ENCODE peak calls at places on chromosomes 11 and 22, in ten cellular contexts. One of them, this sample, is unnamed.

GRCh38 chr11:118145285-118146227 is 7.1 kb downstream of the SCN4B start:
- DNase-seq in psoas muscle: peak; percentile 91
- DNase-seq in left ventricle myocardium inferior: peak; percentile 87
- DNase-seq in GM23248: peak; percentile 69
- DNase-seq in upper lobe of right lung: peak; percentile 94
- DNase-seq in IMR-90: peak; percentile 41
- DNase-seq in Panc1: peak; percentile 50
- DNase-seq in PC-3: peak; percentile 95
- DNase-seq in lung: peak; percentile 91
- DNase-seq in neuronal stem cell: peak; percentile 85
- DNase-seq in this sample: peak; percentile 91

GRCh38 chr22:30636226-30637077 is 871 bp downstream of the SLC35E4 start:
- DNase-seq in PC-3: peak; percentile 6
- DNase-seq in upper lobe of right lung: no peak
- DNase-seq in lung: no peak
- DNase-seq in IMR-90: no peak
- DNase-seq in Panc1: no peak
- DNase-seq in GM23248: peak; percentile 54
- DNase-seq in left ventricle myocardium inferior: peak; percentile 29
- DNase-seq in neuronal stem cell: no peak
- DNase-seq in psoas muscle: peak; percentile 71
- DNase-seq in this sample: peak; percentile 26

GRCh38 chr11:103618532-103618931 is 417.9 kb upstream of the DDI1 start:
- DNase-seq in PC-3: no peak
- DNase-seq in Panc1: no peak
- DNase-seq in left ventricle myocardium inferior: no peak
- DNase-seq in psoas muscle: no peak
- DNase-seq in GM23248: peak; percentile 85
- DNase-seq in IMR-90: peak; percentile 83
- DNase-seq in neuronal stem cell: no peak
- DNase-seq in upper lobe of right lung: no peak
- DNase-seq in lung: no peak
- DNase-seq in this sample: no peak

GRCh38 chr11:12263141-12263693 is 114.2 kb upstream of the PARVA start:
- DNase-seq in IMR-90: peak; percentile 60
- DNase-seq in upper lobe of right lung: no peak
- DNase-seq in Panc1: no peak
- DNase-seq in PC-3: peak; percentile 42
- DNase-seq in lung: no peak
- DNase-seq in GM23248: no peak
- DNase-seq in psoas muscle: no peak
- DNase-seq in left ventricle myocardium inferior: no peak
- DNase-seq in neuronal stem cell: no peak
- DNase-seq in this sample: no peak

GRCh38 chr22:19169947-19170318 is 8.6 kb downstream of the SLC25A1 start:
- DNase-seq in upper lobe of right lung: no peak
- DNase-seq in neuronal stem cell: no peak
- DNase-seq in psoas muscle: no peak
- DNase-seq in PC-3: no peak
- DNase-seq in IMR-90: no peak
- DNase-seq in GM23248: no peak
- DNase-seq in left ventricle myocardium inferior: no peak
- DNase-seq in lung: no peak
- DNase-seq in Panc1: no peak
- DNase-seq in this sample: no peak

GRCh38 chr22:20751185-20751851 is 22.6 kb upstream of the SERPIND1 start:
- DNase-seq in left ventricle myocardium inferior: no peak
- DNase-seq in IMR-90: no peak
- DNase-seq in neuronal stem cell: no peak
- DNase-seq in Panc1: no peak
- DNase-seq in PC-3: no peak
- DNase-seq in upper lobe of right lung: no peak
- DNase-seq in lung: no peak
- DNase-seq in psoas muscle: no peak
- DNase-seq in GM23248: no peak
- DNase-seq in this sample: no peak

GRCh38 chr11:69683764-69684333 is 8.7 kb upstream of the LTO1 start:
- DNase-seq in PC-3: peak; percentile 76
- DNase-seq in lung: no peak
- DNase-seq in psoas muscle: no peak
- DNase-seq in left ventricle myocardium inferior: no peak
- DNase-seq in Panc1: no peak
- DNase-seq in upper lobe of right lung: peak; percentile 66
- DNase-seq in IMR-90: no peak
- DNase-seq in GM23248: peak; percentile 28
- DNase-seq in neuronal stem cell: no peak
- DNase-seq in this sample: peak; percentile 31

GRCh38 chr22:23216331-23217170 is 36.2 kb downstream of the BCR start:
- DNase-seq in left ventricle myocardium inferior: no peak
- DNase-seq in neuronal stem cell: no peak
- DNase-seq in PC-3: no peak
- DNase-seq in IMR-90: no peak
- DNase-seq in psoas muscle: no peak
- DNase-seq in lung: no peak
- DNase-seq in GM23248: no peak
- DNase-seq in Panc1: no peak
- DNase-seq in upper lobe of right lung: no peak
- DNase-seq in this sample: no peak

GRCh38 chr11:17388609-17389204 is at the start of gene KCNJ11:
- DNase-seq in GM23248: no peak
- DNase-seq in upper lobe of right lung: no peak
- DNase-seq in IMR-90: no peak
- DNase-seq in psoas muscle: no peak
- DNase-seq in left ventricle myocardium inferior: no peak
- DNase-seq in neuronal stem cell: no peak
- DNase-seq in PC-3: no peak
- DNase-seq in lung: no peak
- DNase-seq in Panc1: no peak
- DNase-seq in this sample: no peak

GRCh38 chr11:95563859-95564258 is 225.7 kb downstream of the FAM76B start:
- DNase-seq in left ventricle myocardium inferior: no peak
- DNase-seq in IMR-90: no peak
- DNase-seq in GM23248: peak; percentile 27
- DNase-seq in PC-3: no peak
- DNase-seq in lung: no peak
- DNase-seq in upper lobe of right lung: no peak
- DNase-seq in Panc1: no peak
- DNase-seq in neuronal stem cell: no peak
- DNase-seq in psoas muscle: no peak
- DNase-seq in this sample: no peak

GRCh38 chr11:68031136-68031459 is 617 bp downstream of the NDUFS8 start:
- DNase-seq in neuronal stem cell: no peak
- DNase-seq in psoas muscle: no peak
- DNase-seq in lung: no peak
- DNase-seq in left ventricle myocardium inferior: no peak
- DNase-seq in PC-3: no peak
- DNase-seq in IMR-90: no peak
- DNase-seq in upper lobe of right lung: peak; percentile 71
- DNase-seq in Panc1: no peak
- DNase-seq in GM23248: peak; percentile 60
- DNase-seq in this sample: no peak

GRCh38 chr11:12810497-12810896 is 136.3 kb downstream of the TEAD1 start:
- DNase-seq in psoas muscle: no peak
- DNase-seq in neuronal stem cell: no peak
- DNase-seq in upper lobe of right lung: no peak
- DNase-seq in PC-3: no peak
- DNase-seq in GM23248: peak; percentile 67
- DNase-seq in IMR-90: peak; percentile 64
- DNase-seq in lung: no peak
- DNase-seq in left ventricle myocardium inferior: no peak
- DNase-seq in Panc1: no peak
- DNase-seq in this sample: no peak

GRCh38 chr11:113977071-113977490 is 2.2 kb downstream of the HTR3A start:
- DNase-seq in left ventricle myocardium inferior: no peak
- DNase-seq in upper lobe of right lung: no peak
- DNase-seq in GM23248: no peak
- DNase-seq in IMR-90: no peak
- DNase-seq in psoas muscle: no peak
- DNase-seq in Panc1: no peak
- DNase-seq in lung: no peak
- DNase-seq in neuronal stem cell: no peak
- DNase-seq in PC-3: no peak
- DNase-seq in this sample: no peak

GRCh38 chr11:75565916-75566762 is 4.1 kb downstream of the SERPINH1 start:
- DNase-seq in PC-3: no peak
- DNase-seq in Panc1: no peak
- DNase-seq in GM23248: peak; percentile 58
- DNase-seq in upper lobe of right lung: no peak
- DNase-seq in psoas muscle: no peak
- DNase-seq in neuronal stem cell: no peak
- DNase-seq in lung: no peak
- DNase-seq in IMR-90: no peak
- DNase-seq in left ventricle myocardium inferior: no peak
- DNase-seq in this sample: no peak

GRCh38 chr11:15308840-15309239 is 194.1 kb downstream of the INSC start:
- DNase-seq in Panc1: no peak
- DNase-seq in psoas muscle: no peak
- DNase-seq in lung: no peak
- DNase-seq in PC-3: no peak
- DNase-seq in neuronal stem cell: no peak
- DNase-seq in GM23248: no peak
- DNase-seq in upper lobe of right lung: no peak
- DNase-seq in left ventricle myocardium inferior: no peak
- DNase-seq in IMR-90: no peak
- DNase-seq in this sample: no peak
- H3K36me3 ChIP-seq in Panc1: no peaks in the 10 kb centered on the region
- H3K36me3 ChIP-seq in psoas muscle: no peaks in the 10 kb centered on the region
- H3K36me3 ChIP-seq in lung: no peaks in the 10 kb centered on the region
- H3K36me3 ChIP-seq in PC-3: no peaks in the 10 kb centered on the region
- H3K36me3 ChIP-seq in neuronal stem cell: no peaks in the 10 kb centered on the region
- H3K36me3 ChIP-seq in GM23248: no peaks in the 10 kb centered on the region
- H3K36me3 ChIP-seq in upper lobe of right lung: no peaks in the 10 kb centered on the region
- H3K36me3 ChIP-seq in left ventricle myocardium inferior: no peaks in the 10 kb centered on the region
- H3K36me3 ChIP-seq in IMR-90: no peaks in the 10 kb centered on the region
- H3K36me3 ChIP-seq in this sample: no peaks in the 10 kb centered on the region

GRCh38 chr11:589798-590197 is 13.5 kb downstream of the PHRF1 start:
- DNase-seq in IMR-90: no peak
- DNase-seq in PC-3: no peak
- DNase-seq in psoas muscle: no peak
- DNase-seq in left ventricle myocardium inferior: no peak
- DNase-seq in lung: no peak
- DNase-seq in GM23248: no peak
- DNase-seq in Panc1: no peak
- DNase-seq in neuronal stem cell: no peak
- DNase-seq in upper lobe of right lung: no peak
- DNase-seq in this sample: no peak

GRCh38 chr11:584287-584686 is 8.0 kb downstream of the PHRF1 start:
- DNase-seq in lung: no peak
- DNase-seq in psoas muscle: no peak
- DNase-seq in neuronal stem cell: no peak
- DNase-seq in IMR-90: no peak
- DNase-seq in left ventricle myocardium inferior: no peak
- DNase-seq in Panc1: no peak
- DNase-seq in GM23248: no peak
- DNase-seq in PC-3: no peak
- DNase-seq in upper lobe of right lung: no peak
- DNase-seq in this sample: no peak

GRCh38 chr11:586376-587316 is 10.4 kb downstream of the PHRF1 start:
- DNase-seq in upper lobe of right lung: no peak
- DNase-seq in Panc1: no peak
- DNase-seq in left ventricle myocardium inferior: no peak
- DNase-seq in PC-3: no peak
- DNase-seq in GM23248: no peak
- DNase-seq in IMR-90: no peak
- DNase-seq in psoas muscle: no peak
- DNase-seq in neuronal stem cell: no peak
- DNase-seq in lung: no peak
- DNase-seq in this sample: no peak

GRCh38 chr11:587978-588380 is 11.7 kb downstream of the PHRF1 start:
- DNase-seq in psoas muscle: no peak
- DNase-seq in PC-3: no peak
- DNase-seq in upper lobe of right lung: peak; percentile 82
- DNase-seq in GM23248: peak; percentile 67
- DNase-seq in Panc1: no peak
- DNase-seq in neuronal stem cell: no peak
- DNase-seq in IMR-90: peak; percentile 58
- DNase-seq in lung: no peak
- DNase-seq in left ventricle myocardium inferior: no peak
- DNase-seq in this sample: peak; percentile 95

DNA sequence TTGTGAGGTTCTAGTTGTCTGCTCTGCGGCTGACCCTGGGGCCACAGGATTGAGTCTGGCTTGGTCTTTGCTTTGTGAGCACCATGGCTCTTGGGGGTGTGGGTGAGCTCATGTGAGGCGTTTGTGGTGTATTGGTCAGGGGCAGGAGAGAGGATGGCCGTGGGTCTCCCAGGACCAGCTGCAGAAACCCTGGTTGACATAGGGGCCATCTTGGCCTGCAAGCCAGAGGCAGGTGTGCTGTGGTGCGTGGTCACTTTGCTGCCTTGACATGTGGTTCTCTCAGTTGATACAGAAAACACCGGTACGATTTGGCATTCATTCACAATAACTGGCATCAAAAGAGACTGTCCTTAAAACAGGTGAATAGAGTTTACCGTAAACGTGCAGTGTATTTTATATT is 11.3 kb downstream of the PHRF1 start:
- DNase-seq in IMR-90: no peak
- DNase-seq in lung: no peak
- DNase-seq in neuronal stem cell: no peak
- DNase-seq in GM23248: no peak
- DNase-seq in psoas muscle: no peak
- DNase-seq in Panc1: no peak
- DNase-seq in PC-3: no peak
- DNase-seq in left ventricle myocardium inferior: no peak
- DNase-seq in upper lobe of right lung: no peak
- DNase-seq in this sample: no peak
- H3K27ac ChIP-seq in IMR-90: no peak overlapping the region
- H3K27ac ChIP-seq in lung: peak overlapping the region; percentile 32
- H3K27ac ChIP-seq in neuronal stem cell: no peak overlapping the region
- H3K27ac ChIP-seq in GM23248: peak overlapping the region; percentile 43
- H3K27ac ChIP-seq in psoas muscle: no peak overlapping the region
- H3K27ac ChIP-seq in Panc1: no peak overlapping the region
- H3K27ac ChIP-seq in PC-3: no peak overlapping the region
- H3K27ac ChIP-seq in left ventricle myocardium inferior: no peak overlapping the region
- H3K27ac ChIP-seq in upper lobe of right lung: no peak overlapping the region
- H3K27ac ChIP-seq in this sample: peak overlapping the region; percentile 82

GRCh38 chr11:62142921-62143320 is 19.1 kb downstream of the INCENP start:
- DNase-seq in left ventricle myocardium inferior: no peak
- DNase-seq in upper lobe of right lung: peak; percentile 52
- DNase-seq in GM23248: no peak
- DNase-seq in neuronal stem cell: no peak
- DNase-seq in PC-3: no peak
- DNase-seq in Panc1: no peak
- DNase-seq in lung: peak; percentile 37
- DNase-seq in IMR-90: no peak
- DNase-seq in psoas muscle: no peak
- DNase-seq in this sample: no peak
- H3K36me3 ChIP-seq in left ventricle myocardium inferior: peaks cover 67% of the 10 kb centered on the region
- H3K36me3 ChIP-seq in upper lobe of right lung: peaks cover 55% of the 10 kb centered on the region
- H3K36me3 ChIP-seq in GM23248: no peaks in the 10 kb centered on the region
- H3K36me3 ChIP-seq in neuronal stem cell: peaks cover 84% of the 10 kb centered on the region
- H3K36me3 ChIP-seq in PC-3: peaks cover 90% of the 10 kb centered on the region
- H3K36me3 ChIP-seq in Panc1: peaks cover 6% of the 10 kb centered on the region
- H3K36me3 ChIP-seq in lung: peaks cover 68% of the 10 kb centered on the region
- H3K36me3 ChIP-seq in IMR-90: peaks cover 58% of the 10 kb centered on the region
- H3K36me3 ChIP-seq in psoas muscle: peaks cover 76% of the 10 kb centered on the region
- H3K36me3 ChIP-seq in this sample: peaks cover 10% of the 10 kb centered on the region

DNA sequence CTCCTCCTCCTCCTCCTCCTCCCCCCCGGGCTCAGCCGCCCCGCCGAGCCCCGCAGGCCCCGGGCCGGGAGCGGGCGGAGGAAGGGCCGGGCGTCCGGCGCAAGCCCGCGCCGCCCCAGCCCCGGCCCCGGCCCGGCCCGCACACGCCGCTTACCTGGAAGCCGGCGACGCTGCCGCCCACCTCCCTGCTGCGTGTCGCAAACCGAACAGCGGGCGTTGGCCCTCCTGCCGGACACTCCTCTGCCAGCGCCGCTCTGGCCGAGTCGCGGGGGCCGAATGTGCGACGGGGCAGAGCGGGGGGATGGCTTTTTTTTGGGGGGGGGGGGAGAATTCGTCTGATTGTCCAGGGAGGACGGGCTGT is 1.1 kb downstream of the IGF2 start:
- DNase-seq in GM23248: no peak
- DNase-seq in upper lobe of right lung: no peak
- DNase-seq in left ventricle myocardium inferior: no peak
- DNase-seq in Panc1: no peak
- DNase-seq in neuronal stem cell: no peak
- DNase-seq in lung: no peak
- DNase-seq in PC-3: no peak
- DNase-seq in psoas muscle: peak; percentile 57
- DNase-seq in IMR-90: no peak
- DNase-seq in this sample: no peak
- H3K27ac ChIP-seq in GM23248: no peak overlapping the region
- H3K27ac ChIP-seq in upper lobe of right lung: no peak overlapping the region
- H3K27ac ChIP-seq in left ventricle myocardium inferior: peak overlapping the region; percentile 80
- H3K27ac ChIP-seq in Panc1: no peak overlapping the region
- H3K27ac ChIP-seq in neuronal stem cell: no peak overlapping the region
- H3K27ac ChIP-seq in lung: no peak overlapping the region
- H3K27ac ChIP-seq in PC-3: no peak overlapping the region
- H3K27ac ChIP-seq in psoas muscle: no peak overlapping the region
- H3K27ac ChIP-seq in IMR-90: no peak overlapping the region
- H3K27ac ChIP-seq in this sample: no peak overlapping the region